ENCODE peak calls at places on chromosomes 16 and 17, in nine cellular contexts. One of them, this sample, is unnamed.

GRCh38 chr17:37461668-37462067 is 28.0 kb upstream of the DUSP14 start:
- DNase-seq in left lung: no peak
- DNase-seq in heart left ventricle: no peak
- DNase-seq in GM23338: no peak
- DNase-seq in brain microvascular endothelial cell: no peak
- DNase-seq in AG04450: no peak
- DNase-seq in MM.1S: no peak
- DNase-seq in cardiac muscle cell: no peak
- DNase-seq in spleen: no peak
- DNase-seq in this sample: no peak

GRCh38 chr17:39224778-39225307 is 902 bp downstream of the STAC2 start:
- DNase-seq in left lung: no peak
- DNase-seq in heart left ventricle: no peak
- DNase-seq in GM23338: no peak
- DNase-seq in brain microvascular endothelial cell: no peak
- DNase-seq in AG04450: no peak
- DNase-seq in MM.1S: no peak
- DNase-seq in cardiac muscle cell: no peak
- DNase-seq in spleen: no peak
- DNase-seq in this sample: no peak

GRCh38 chr17:33494156-33494555 is 201.1 kb upstream of the ASIC2 start:
- DNase-seq in left lung: no peak
- DNase-seq in heart left ventricle: no peak
- DNase-seq in GM23338: no peak
- DNase-seq in brain microvascular endothelial cell: peak; percentile 35
- DNase-seq in AG04450: no peak
- DNase-seq in MM.1S: no peak
- DNase-seq in cardiac muscle cell: peak; percentile 17
- DNase-seq in spleen: no peak
- DNase-seq in this sample: no peak

GRCh38 chr17:836154-836553 is 54.0 kb downstream of the MRM3 start:
- DNase-seq in left lung: peak; percentile 26
- DNase-seq in heart left ventricle: no peak
- DNase-seq in GM23338: peak; percentile 59
- DNase-seq in brain microvascular endothelial cell: no peak
- DNase-seq in AG04450: peak; percentile 8
- DNase-seq in MM.1S: no peak
- DNase-seq in cardiac muscle cell: no peak
- DNase-seq in spleen: no peak
- DNase-seq in this sample: no peak

GRCh38 chr17:47275245-47275984 is 21.8 kb downstream of the ITGB3 start:
- DNase-seq in left lung: no peak
- DNase-seq in heart left ventricle: peak; percentile 90
- DNase-seq in GM23338: peak; percentile 71
- DNase-seq in brain microvascular endothelial cell: peak; percentile 50
- DNase-seq in AG04450: peak; percentile 83
- DNase-seq in MM.1S: no peak
- DNase-seq in cardiac muscle cell: peak; percentile 89
- DNase-seq in spleen: no peak
- DNase-seq in this sample: peak; percentile 86

GRCh38 chr16:55376045-55376444 is 52.0 kb downstream of the IRX6 start:
- DNase-seq in left lung: no peak
- DNase-seq in heart left ventricle: no peak
- DNase-seq in GM23338: no peak
- DNase-seq in brain microvascular endothelial cell: no peak
- DNase-seq in AG04450: no peak
- DNase-seq in MM.1S: no peak
- DNase-seq in cardiac muscle cell: no peak
- DNase-seq in spleen: no peak
- DNase-seq in this sample: no peak

GRCh38 chr16:48612621-48613020 is 2.6 kb upstream of the N4BP1 start:
- DNase-seq in left lung: no peak
- DNase-seq in heart left ventricle: no peak
- DNase-seq in GM23338: no peak
- DNase-seq in brain microvascular endothelial cell: no peak
- DNase-seq in AG04450: no peak
- DNase-seq in MM.1S: peak; percentile 33
- DNase-seq in cardiac muscle cell: no peak
- DNase-seq in spleen: no peak
- DNase-seq in this sample: no peak

GRCh38 chr17:56595831-56596740 is 2.6 kb downstream of the NOG start:
- DNase-seq in left lung: no peak
- DNase-seq in heart left ventricle: no peak
- DNase-seq in GM23338: peak; percentile 74
- DNase-seq in brain microvascular endothelial cell: no peak
- DNase-seq in AG04450: no peak
- DNase-seq in MM.1S: no peak
- DNase-seq in cardiac muscle cell: no peak
- DNase-seq in spleen: no peak
- DNase-seq in this sample: no peak

GRCh38 chr16:73037845-73038570 is 9.9 kb downstream of the ZFHX3 start:
- DNase-seq in left lung: no peak
- DNase-seq in heart left ventricle: no peak
- DNase-seq in GM23338: no peak
- DNase-seq in brain microvascular endothelial cell: no peak
- DNase-seq in AG04450: no peak
- DNase-seq in MM.1S: no peak
- DNase-seq in cardiac muscle cell: no peak
- DNase-seq in spleen: no peak
- DNase-seq in this sample: no peak

GRCh38 chr16:9103546-9103945 is 12.1 kb downstream of the HAPSTR1 start:
- DNase-seq in left lung: no peak
- DNase-seq in heart left ventricle: no peak
- DNase-seq in GM23338: no peak
- DNase-seq in brain microvascular endothelial cell: no peak
- DNase-seq in AG04450: no peak
- DNase-seq in MM.1S: no peak
- DNase-seq in cardiac muscle cell: no peak
- DNase-seq in spleen: no peak
- DNase-seq in this sample: no peak

GRCh38 chr17:7801582-7801981 is 32.4 kb upstream of the KDM6B start:
- DNase-seq in left lung: no peak
- DNase-seq in heart left ventricle: no peak
- DNase-seq in GM23338: no peak
- DNase-seq in brain microvascular endothelial cell: no peak
- DNase-seq in AG04450: no peak
- DNase-seq in MM.1S: no peak
- DNase-seq in cardiac muscle cell: no peak
- DNase-seq in spleen: peak; percentile 42
- DNase-seq in this sample: no peak

GRCh38 chr16:27080870-27081269 is 14.1 kb downstream of the C16orf82 start:
- DNase-seq in left lung: no peak
- DNase-seq in heart left ventricle: no peak
- DNase-seq in GM23338: peak; percentile 71
- DNase-seq in brain microvascular endothelial cell: peak; percentile 4
- DNase-seq in AG04450: no peak
- DNase-seq in MM.1S: no peak
- DNase-seq in cardiac muscle cell: peak; percentile 11
- DNase-seq in spleen: no peak
- DNase-seq in this sample: no peak

GRCh38 chr17:79362996-79363305 is 247.9 kb downstream of the RBFOX3 start:
- DNase-seq in left lung: peak; percentile 24
- DNase-seq in heart left ventricle: no peak
- DNase-seq in GM23338: no peak
- DNase-seq in brain microvascular endothelial cell: no peak
- DNase-seq in AG04450: no peak
- DNase-seq in MM.1S: no peak
- DNase-seq in cardiac muscle cell: no peak
- DNase-seq in spleen: no peak
- DNase-seq in this sample: no peak

GRCh38 chr17:79361221-79361734 is 249.6 kb downstream of the RBFOX3 start:
- DNase-seq in left lung: peak; percentile 57
- DNase-seq in heart left ventricle: no peak
- DNase-seq in GM23338: no peak
- DNase-seq in brain microvascular endothelial cell: no peak
- DNase-seq in AG04450: no peak
- DNase-seq in MM.1S: no peak
- DNase-seq in cardiac muscle cell: no peak
- DNase-seq in spleen: no peak
- DNase-seq in this sample: no peak

GRCh38 chr17:79363552-79364275 is 247.1 kb downstream of the RBFOX3 start:
- DNase-seq in left lung: peak; percentile 50
- DNase-seq in heart left ventricle: no peak
- DNase-seq in GM23338: no peak
- DNase-seq in brain microvascular endothelial cell: no peak
- DNase-seq in AG04450: no peak
- DNase-seq in MM.1S: no peak
- DNase-seq in cardiac muscle cell: no peak
- DNase-seq in spleen: no peak
- DNase-seq in this sample: no peak

GRCh38 chr17:79360196-79360595 is 250.7 kb downstream of the RBFOX3 start:
- DNase-seq in left lung: peak; percentile 75
- DNase-seq in heart left ventricle: no peak
- DNase-seq in GM23338: no peak
- DNase-seq in brain microvascular endothelial cell: no peak
- DNase-seq in AG04450: no peak
- DNase-seq in MM.1S: no peak
- DNase-seq in cardiac muscle cell: no peak
- DNase-seq in spleen: no peak
- DNase-seq in this sample: no peak

DNA sequence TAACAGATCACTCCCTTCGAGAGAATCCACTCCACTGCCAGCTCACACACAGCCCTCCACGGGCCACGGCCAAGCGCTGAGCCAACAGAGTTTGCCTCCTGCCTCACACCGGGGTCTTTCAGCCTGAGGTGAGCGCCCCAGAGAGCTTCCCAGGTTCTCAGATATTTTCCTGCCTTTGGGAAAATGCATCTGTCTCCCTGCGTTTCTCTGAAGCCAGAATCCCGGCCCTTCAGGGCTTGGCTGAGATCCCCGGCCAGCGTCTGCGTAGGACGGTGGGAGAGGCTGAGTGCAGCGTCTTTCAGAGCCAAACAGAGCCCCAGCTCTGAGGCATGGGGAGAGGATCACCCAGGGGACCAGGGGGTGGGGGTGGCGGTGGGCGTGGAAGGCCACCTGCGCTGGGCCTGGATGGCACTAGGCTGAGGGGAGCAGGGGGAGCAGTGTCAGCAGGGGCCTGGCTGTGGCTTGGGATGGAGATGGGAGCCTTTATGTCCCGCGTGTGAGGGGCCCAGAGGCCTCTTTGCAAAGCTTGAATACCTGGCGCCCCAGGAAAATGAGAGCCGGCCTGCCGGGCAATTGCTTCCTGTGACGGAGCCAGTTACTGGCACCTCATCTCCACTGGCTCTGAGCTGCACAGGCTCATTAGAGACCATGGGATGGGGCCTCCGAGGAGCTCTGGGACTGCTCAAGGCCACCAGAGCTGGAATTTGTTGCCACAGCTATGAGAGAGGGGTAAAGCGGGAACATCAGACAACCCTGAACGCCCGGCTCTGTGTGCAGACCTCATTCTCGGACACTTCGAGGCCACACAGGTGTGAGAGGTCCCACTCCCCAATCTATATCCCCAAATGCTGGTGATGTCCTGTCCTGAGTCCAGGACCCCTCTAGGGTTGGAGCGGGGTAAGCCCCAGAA is 248.5 kb downstream of the RBFOX3 start:
- DNase-seq in left lung: peak; percentile 51
- DNase-seq in heart left ventricle: no peak
- DNase-seq in GM23338: no peak
- DNase-seq in brain microvascular endothelial cell: no peak
- DNase-seq in AG04450: no peak
- DNase-seq in MM.1S: no peak
- DNase-seq in cardiac muscle cell: no peak
- DNase-seq in spleen: no peak
- DNase-seq in this sample: no peak
- H3K27me3 ChIP-seq in left lung: peaks cover 78% of the 10 kb centered on the region
- H3K27me3 ChIP-seq in heart left ventricle: peaks cover 73% of the 10 kb centered on the region
- H3K27me3 ChIP-seq in GM23338: no peaks in the 10 kb centered on the region
- H3K27me3 ChIP-seq in brain microvascular endothelial cell: no peaks in the 10 kb centered on the region
- H3K27me3 ChIP-seq in AG04450: peaks cover 7% of the 10 kb centered on the region
- H3K27me3 ChIP-seq in MM.1S: peaks cover 98% of the 10 kb centered on the region
- H3K27me3 ChIP-seq in cardiac muscle cell: peaks cover 13% of the 10 kb centered on the region
- H3K27me3 ChIP-seq in spleen: no peaks in the 10 kb centered on the region
- H3K27me3 ChIP-seq in this sample: peaks cover 18% of the 10 kb centered on the region

GRCh38 chr16:30445408-30446202 is at the start of gene SEPHS2:
- DNase-seq in left lung: peak; percentile 96
- DNase-seq in heart left ventricle: peak; percentile 98
- DNase-seq in GM23338: peak; percentile 99
- DNase-seq in brain microvascular endothelial cell: peak; percentile 100
- DNase-seq in AG04450: peak; percentile 92
- DNase-seq in MM.1S: peak; percentile 99
- DNase-seq in cardiac muscle cell: peak; percentile 99
- DNase-seq in spleen: peak; percentile 98
- DNase-seq in this sample: peak; percentile 91
- TF ChIP-seq CTCF in left lung: no peak
- TF ChIP-seq CTCF in heart left ventricle: peak; percentile 65
- TF ChIP-seq CTCF in GM23338: peak; percentile 40
- TF ChIP-seq CTCF in brain microvascular endothelial cell: peak; percentile 60
- TF ChIP-seq CTCF in AG04450: peak; percentile 54
- TF ChIP-seq CTCF in MM.1S: peak; percentile 47
- TF ChIP-seq CTCF in cardiac muscle cell: peak; percentile 48
- TF ChIP-seq CTCF in spleen: peak; percentile 26
- TF ChIP-seq CTCF in this sample: peak; percentile 50

GRCh38 chr16:86364653-86365380 is 145.5 kb upstream of the FOXF1 start:
- DNase-seq in left lung: no peak
- DNase-seq in heart left ventricle: no peak
- DNase-seq in GM23338: no peak
- DNase-seq in brain microvascular endothelial cell: no peak
- DNase-seq in AG04450: no peak
- DNase-seq in MM.1S: no peak
- DNase-seq in cardiac muscle cell: no peak
- DNase-seq in spleen: no peak
- DNase-seq in this sample: no peak
- H3K27me3 ChIP-seq in left lung: peaks cover 58% of the 10 kb centered on the region
- H3K27me3 ChIP-seq in heart left ventricle: peaks cover 33% of the 10 kb centered on the region
- H3K27me3 ChIP-seq in GM23338: no peaks in the 10 kb centered on the region
- H3K27me3 ChIP-seq in brain microvascular endothelial cell: no peaks in the 10 kb centered on the region
- H3K27me3 ChIP-seq in AG04450: no peaks in the 10 kb centered on the region
- H3K27me3 ChIP-seq in MM.1S: peaks cover 68% of the 10 kb centered on the region
- H3K27me3 ChIP-seq in cardiac muscle cell: no peaks in the 10 kb centered on the region
- H3K27me3 ChIP-seq in spleen: no peaks in the 10 kb centered on the region
- H3K27me3 ChIP-seq in this sample: no peaks in the 10 kb centered on the region

GRCh38 chr16:46884513-46885293 is 541 bp downstream of the GPT2 start:
- DNase-seq in left lung: peak; percentile 84
- DNase-seq in heart left ventricle: peak; percentile 37
- DNase-seq in GM23338: no peak
- DNase-seq in brain microvascular endothelial cell: no peak
- DNase-seq in AG04450: no peak
- DNase-seq in MM.1S: peak; percentile 8
- DNase-seq in cardiac muscle cell: peak; percentile 21
- DNase-seq in spleen: peak; percentile 85
- DNase-seq in this sample: no peak

GRCh38 chr16:46883690-46884512 is at the start of gene GPT2:
- DNase-seq in left lung: peak; percentile 100
- DNase-seq in heart left ventricle: peak; percentile 98
- DNase-seq in GM23338: peak; percentile 100
- DNase-seq in brain microvascular endothelial cell: peak; percentile 93
- DNase-seq in AG04450: peak; percentile 84
- DNase-seq in MM.1S: peak; percentile 97
- DNase-seq in cardiac muscle cell: peak; percentile 97
- DNase-seq in spleen: peak; percentile 98
- DNase-seq in this sample: peak; percentile 78

GRCh38 chr16:46882940-46883307 is 1.2 kb upstream of the GPT2 start:
- DNase-seq in left lung: no peak
- DNase-seq in heart left ventricle: no peak
- DNase-seq in GM23338: no peak
- DNase-seq in brain microvascular endothelial cell: no peak
- DNase-seq in AG04450: no peak
- DNase-seq in MM.1S: no peak
- DNase-seq in cardiac muscle cell: no peak
- DNase-seq in spleen: no peak
- DNase-seq in this sample: no peak

GRCh38 chr16:46882304-46882939 is 1.7 kb upstream of the GPT2 start:
- DNase-seq in left lung: no peak
- DNase-seq in heart left ventricle: no peak
- DNase-seq in GM23338: peak; percentile 49
- DNase-seq in brain microvascular endothelial cell: no peak
- DNase-seq in AG04450: no peak
- DNase-seq in MM.1S: no peak
- DNase-seq in cardiac muscle cell: no peak
- DNase-seq in spleen: no peak
- DNase-seq in this sample: no peak

GRCh38 chr16:46883353-46883689 is 841 bp upstream of the GPT2 start:
- DNase-seq in left lung: no peak
- DNase-seq in heart left ventricle: no peak
- DNase-seq in GM23338: no peak
- DNase-seq in brain microvascular endothelial cell: no peak
- DNase-seq in AG04450: no peak
- DNase-seq in MM.1S: no peak
- DNase-seq in cardiac muscle cell: no peak
- DNase-seq in spleen: no peak
- DNase-seq in this sample: no peak
- TF ChIP-seq CTCF in left lung: no peak
- TF ChIP-seq CTCF in heart left ventricle: no peak
- TF ChIP-seq CTCF in GM23338: no peak
- TF ChIP-seq CTCF in brain microvascular endothelial cell: no peak
- TF ChIP-seq CTCF in AG04450: no peak
- TF ChIP-seq CTCF in MM.1S: no peak
- TF ChIP-seq CTCF in cardiac muscle cell: no peak
- TF ChIP-seq CTCF in spleen: no peak
- TF ChIP-seq CTCF in this sample: no peak